ENCODE peak calls at places on chromosomes 7 and 10, in six cellular contexts. E is left cardiac atrium; F is stimulated activated CD8-positive, alpha-beta memory T cell treated with anti-CD3 and anti-CD28 coated beads, Interleukin-15, amount 100 ng/mL, for 1 hour; Z is psoas muscle; I is SK-N-MC; N is hypothalamus. X is an unnamed sample.

GRCh38 chr7:150357277-150357676 is 11.3 kb upstream of the REPIN1 start:
- DNase-seq in E (no peak), F (peak), Z (no peak), I (no peak), N (no peak), X (peak)

GRCh38 chr10:96229568-96230030 is 41.8 kb downstream of the BLNK start:
- DNase-seq in E (peak), F (peak), Z (peak), I (peak), N (peak), X (peak)

GRCh38 chr10:60323171-60323570 is 66.5 kb downstream of the ANK3 start:
- DNase-seq in E (no peak), F (no peak), Z (no peak), I (no peak), N (no peak), X (no peak)

GRCh38 chr10:97321032-97321806 is 2.1 kb downstream of the FRAT1 start:
- DNase-seq in E (peak), F (no peak), Z (peak), I (no peak), N (peak), X (no peak)

GRCh38 chr7:94888542-94888941 is 18.9 kb upstream of the PPP1R9A start:
- DNase-seq in E (no peak), F (no peak), Z (no peak), I (no peak), N (no peak), X (no peak)

GRCh38 chr10:58266003-58266825 is 1.5 kb downstream of the IPMK start:
- DNase-seq in E (no peak), F (no peak), Z (no peak), I (no peak), N (no peak), X (no peak)

GRCh38 chr10:77862595-77862994 is 64.0 kb downstream of the DLG5 start:
- DNase-seq in E (no peak), F (no peak), Z (no peak), I (no peak), N (no peak), X (no peak)

GRCh38 chr7:93414574-93414973 is 159.9 kb downstream of the CALCR start:
- DNase-seq in E (no peak), F (no peak), Z (no peak), I (no peak), N (no peak), X (no peak)

GRCh38 chr10:101146392-101147251 is 15.5 kb downstream of the TLX1 start:
- DNase-seq in E (no peak), F (no peak), Z (no peak), I (no peak), N (no peak), X (no peak)

X was measured in activated CD4-positive, CD25-positive, alpha-beta regulatory T cell treated with anti-CD3 and anti-CD28 coated beads, Interleukin-2, amount 50 U/mL, for 16 hours.